ENCODE peak calls at places on chromosomes 1 and 21, in nine cellular contexts. L is GM23248; Q is esophagus squamous epithelium; Z is CD8-positive, alpha-beta T cell; F is neural progenitor cell; S is A549; X is Panc1; N is heart right ventricle; W is tibial nerve. R is an unnamed sample. For H3K4me1, the result is how much of the 10 kb centered on the place peaks cover.

GRCh38 chr1:24289937-24290595 is 29.1 kb upstream of the GRHL3 start:
- DNase-seq in X (peak), L (peak), W (peak), Z (no peak), S (peak), N (peak), F (no peak), Q (no peak), R (peak)

GRCh38 chr1:2251363-2251762 is 23.2 kb downstream of the SKI start:
- DNase-seq in L (no peak), Q (no peak), N (no peak), X (no peak), W (no peak), Z (no peak), F (no peak), S (no peak), R (no peak)

GRCh38 chr1:205294175-205294913 is 27.2 kb downstream of the NUAK2 start:
- DNase-seq in S (peak), X (peak), Z (no peak), N (peak), Q (no peak), W (no peak), F (peak), L (peak), R (peak)

GRCh38 chr1:44628962-44629756 is 45.1 kb downstream of the TMEM53 start:
- DNase-seq in Z (no peak), S (no peak), L (peak), F (no peak), N (no peak), X (peak), Q (no peak), W (no peak), R (no peak)

GRCh38 chr1:117796226-117796625 is 133.2 kb downstream of the GDAP2 start:
- DNase-seq in Z (no peak), W (no peak), F (no peak), L (peak), N (no peak), Q (no peak), X (no peak), S (no peak), R (no peak)

GRCh38 chr1:5751833-5752714 is 240.2 kb downstream of the NPHP4 start:
- DNase-seq in X (no peak), L (no peak), W (peak), Q (no peak), N (no peak), Z (no peak), F (peak), S (no peak), R (no peak)

GRCh38 chr1:212291505-212292134 is 6.4 kb downstream of the PPP2R5A start:
- DNase-seq in N (no peak), F (peak), L (peak), X (no peak), S (peak), Q (no peak), Z (no peak), W (no peak), R (peak)

GRCh38 chr1:211695135-211695816 is 19.9 kb upstream of the NEK2 start:
- DNase-seq in X (no peak), Q (no peak), F (peak), Z (no peak), N (no peak), L (no peak), S (no peak), W (no peak), R (no peak)

GRCh38 chr1:201628490-201628889 is 89.6 kb downstream of the NAV1 start:
- DNase-seq in S (no peak), Q (no peak), X (no peak), N (peak), L (no peak), Z (no peak), W (no peak), F (peak), R (no peak)

GRCh38 chr1:101066260-101066936 is 40.8 kb upstream of the DPH5 start:
- DNase-seq in L (no peak), Q (no peak), X (no peak), F (no peak), W (no peak), N (no peak), S (no peak), Z (no peak), R (no peak)

GRCh38 chr1:227780101-227781044 is 35.1 kb upstream of the PRSS38 start:
- DNase-seq in L (no peak), W (peak), Q (no peak), N (peak), Z (no peak), F (no peak), S (no peak), X (no peak), R (no peak)

GRCh38 chr1:241542199-241542907 is 10.2 kb downstream of the KMO start:
- DNase-seq in Z (no peak), L (no peak), S (no peak), X (no peak), W (no peak), Q (no peak), F (no peak), N (no peak), R (no peak)

GRCh38 chr1:115329965-115330364 is 8.1 kb downstream of the NGF start:
- DNase-seq in F (no peak), N (no peak), L (peak), Z (no peak), Q (no peak), X (no peak), S (no peak), W (no peak), R (no peak)

GRCh38 chr1:232554431-232554830 is 75.5 kb downstream of the SIPA1L2 start:
- DNase-seq in Q (no peak), S (no peak), F (no peak), W (no peak), X (no peak), N (no peak), L (no peak), Z (no peak), R (no peak)

GRCh38 chr1:61496501-61496900 is 228.4 kb downstream of the TM2D1 start:
- DNase-seq in S (peak), X (no peak), N (no peak), Z (no peak), W (no peak), F (no peak), L (peak), Q (no peak), R (no peak)

GRCh38 chr1:182235952-182236650 is 155.5 kb downstream of the GLUL start:
- DNase-seq in N (peak), Z (no peak), S (no peak), F (no peak), W (no peak), L (peak), X (no peak), Q (no peak), R (no peak)

GRCh38 chr1:2106681-2107405 is 56.6 kb downstream of the PRKCZ start:
- DNase-seq in W (no peak), S (no peak), Q (no peak), L (no peak), F (no peak), X (no peak), N (no peak), Z (no peak), R (no peak)

GRCh38 chr1:64111787-64112186 is 91.6 kb upstream of the UBE2U start:
- DNase-seq in N (no peak), S (no peak), X (no peak), Z (no peak), L (peak), F (no peak), Q (no peak), W (no peak), R (no peak)

GRCh38 chr21:45104560-45104959 is 30.2 kb downstream of the ADARB1 start:
- DNase-seq in X (no peak), N (peak), S (no peak), F (no peak), Z (no peak), Q (no peak), W (no peak), L (peak), R (peak)

GRCh38 chr1:33228935-33229487 is 27.3 kb upstream of the ZNF362 start:
- DNase-seq in X (no peak), L (peak), W (peak), Z (no peak), F (no peak), Q (no peak), N (peak), S (no peak), R (no peak)

GRCh38 chr1:7516341-7516740 is 254.8 kb upstream of the VAMP3 start:
- DNase-seq in Z (no peak), L (peak), X (no peak), Q (no peak), N (peak), W (no peak), S (no peak), F (peak), R (no peak)

GRCh38 chr1:167249702-167250101 is 29.0 kb downstream of the POU2F1 start:
- DNase-seq in N (no peak), Q (no peak), L (no peak), Z (no peak), F (no peak), X (no peak), W (no peak), S (no peak), R (no peak)

DNA sequence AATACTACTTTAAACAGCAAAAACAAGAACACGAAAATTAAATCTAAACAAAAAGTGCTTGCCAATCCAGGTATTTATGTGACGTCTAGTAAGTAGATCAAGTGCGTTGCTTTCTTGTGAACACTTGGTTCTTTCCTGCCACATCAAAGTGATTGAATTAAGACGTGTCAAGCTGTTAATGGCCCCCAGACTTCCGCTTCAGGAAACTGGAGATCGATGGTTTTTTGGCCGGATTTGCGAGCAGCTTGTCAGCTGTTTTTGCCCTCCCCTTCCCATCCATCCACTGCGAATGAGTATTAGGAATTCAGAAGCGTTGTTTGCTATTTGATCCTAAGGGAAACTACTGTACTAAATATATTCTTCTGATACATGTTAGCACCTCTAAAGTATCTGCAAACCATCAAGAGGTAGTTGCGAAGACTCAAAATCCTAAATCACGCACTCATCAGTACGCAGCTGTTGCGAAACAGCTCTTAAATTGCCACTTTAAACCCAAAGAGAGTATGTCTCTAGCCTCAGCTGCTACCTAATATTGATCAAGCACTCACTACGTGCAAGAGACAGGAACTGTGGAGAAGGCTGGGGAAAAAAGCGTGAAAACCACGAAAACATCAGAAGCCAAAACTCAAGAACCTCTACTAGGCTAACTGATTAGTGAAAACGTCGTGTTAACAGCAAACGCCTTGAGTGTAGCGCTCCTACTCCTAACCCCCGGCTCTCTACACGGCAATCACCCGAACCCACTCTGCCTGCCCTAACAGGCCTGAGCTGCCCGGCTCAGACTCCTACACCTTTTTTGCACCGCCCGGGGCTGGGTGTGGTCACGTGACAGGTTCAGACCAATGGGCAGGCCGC is 473 bp upstream of the BRDT start:
- DNase-seq in Z (peak), Q (no peak), X (no peak), N (no peak), W (no peak), S (no peak), L (no peak), F (no peak), R (no peak)
- H3K4me1 ChIP-seq in Z (under half), Q (under half), X (under half), N (under half), W (under half), S (under half), L (under half), F (under half), R (under half)

DNA sequence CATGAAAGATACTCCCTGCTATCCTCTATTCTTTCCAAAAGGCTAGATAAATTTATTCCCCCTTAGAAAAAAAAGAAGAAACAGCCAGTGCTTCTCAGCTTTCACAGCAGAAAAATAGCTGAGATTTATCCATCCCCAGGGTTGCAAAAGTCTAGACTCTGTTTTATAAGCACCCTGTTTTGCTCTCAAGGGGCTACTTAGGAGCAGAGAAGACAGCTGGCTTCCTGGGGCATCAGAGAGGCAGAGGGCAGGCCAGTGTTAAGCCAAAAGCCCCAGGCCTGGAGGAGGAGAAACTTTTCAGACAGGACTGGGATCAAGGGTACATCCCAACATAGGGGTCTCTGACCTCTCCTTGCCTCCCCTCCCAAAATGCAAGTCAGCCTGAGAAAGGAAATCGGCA is 3.9 kb downstream of the LAMB3 start:
- DNase-seq in W (no peak), N (no peak), Q (no peak), L (no peak), Z (no peak), X (no peak), F (no peak), S (no peak), R (no peak)
- H3K4me1 ChIP-seq in W (half or more), N (half or more), Q (half or more), L (under half), Z (under half), X (under half), F (under half), S (half or more), R (half or more)

GRCh38 chr21:34521561-34521960 is 9.6 kb upstream of the KCNE1 start:
- DNase-seq in X (no peak), Q (no peak), N (no peak), W (no peak), S (no peak), F (no peak), L (no peak), Z (no peak), R (no peak)
- H3K4me1 ChIP-seq in X (under half), Q (half or more), N (half or more), W (under half), S (under half), F (under half), L (under half), Z (under half), R (under half)

GRCh38 chr1:116676291-116676690 is 8.8 kb upstream of the IGSF3 start:
- DNase-seq in F (no peak), Z (no peak), L (no peak), S (no peak), W (no peak), Q (no peak), N (no peak), X (no peak), R (no peak)

GRCh38 chr1:116677474-116678062 is 10.0 kb upstream of the IGSF3 start:
- DNase-seq in F (no peak), L (no peak), Z (no peak), Q (no peak), S (no peak), N (no peak), W (no peak), X (no peak), R (no peak)

GRCh38 chr1:116674761-116675160 is 7.2 kb upstream of the IGSF3 start:
- DNase-seq in N (no peak), W (no peak), F (no peak), X (no peak), L (peak), Q (no peak), Z (no peak), S (no peak), R (no peak)

GRCh38 chr1:116671835-116672234 is 4.3 kb upstream of the IGSF3 start:
- DNase-seq in Q (no peak), L (no peak), F (no peak), S (no peak), X (no peak), N (no peak), Z (no peak), W (no peak), R (no peak)

DNA sequence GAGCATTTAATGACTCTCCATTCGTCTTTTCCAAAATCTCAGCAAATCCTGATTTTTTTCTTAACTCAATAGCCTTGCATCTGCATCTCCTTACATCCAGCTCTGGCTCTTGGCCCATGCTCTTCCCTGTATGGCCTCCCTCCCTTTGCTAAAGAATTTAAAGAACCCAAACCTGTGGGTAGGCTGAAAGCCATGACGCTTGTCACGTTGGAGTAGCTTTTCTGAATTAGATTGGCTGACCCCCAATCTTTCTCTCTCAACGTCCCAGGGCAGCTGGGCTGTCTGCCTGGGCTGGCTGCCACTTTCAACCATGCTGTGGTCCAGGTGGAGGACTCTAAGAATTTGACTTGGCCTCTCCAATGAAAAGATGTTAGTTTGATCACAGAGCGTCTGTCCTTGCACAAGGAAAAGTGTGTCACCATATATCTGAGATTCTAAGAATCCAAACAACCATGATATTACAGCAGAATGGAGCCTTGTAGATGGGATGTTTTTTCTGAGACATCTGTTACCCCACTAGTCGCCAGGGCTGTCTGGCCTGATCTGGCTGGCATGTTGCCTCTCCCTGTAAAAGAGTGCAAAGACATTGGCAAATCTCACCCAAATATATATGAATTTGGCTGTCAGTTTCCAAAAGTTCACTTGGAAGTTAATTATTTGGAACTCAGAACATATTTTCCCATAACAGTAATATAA is 6.5 kb upstream of the IGSF3 start:
- DNase-seq in N (no peak), Q (no peak), F (no peak), X (no peak), Z (no peak), S (no peak), W (no peak), L (peak), R (no peak)
- H3K4me1 ChIP-seq in N (under half), Q (under half), F (under half), X (under half), Z (under half), S (under half), W (under half), L (under half), R (under half)

GRCh38 chr1:53945183-53945432 is 391 bp downstream of the IFT25 start:
- DNase-seq in Q (no peak), N (no peak), L (peak), X (no peak), Z (no peak), W (no peak), S (no peak), F (no peak), R (no peak)
- H3K4me1 ChIP-seq in Q (half or more), N (under half), L (under half), X (under half), Z (under half), W (under half), S (under half), F (under half), R (under half)

DNA sequence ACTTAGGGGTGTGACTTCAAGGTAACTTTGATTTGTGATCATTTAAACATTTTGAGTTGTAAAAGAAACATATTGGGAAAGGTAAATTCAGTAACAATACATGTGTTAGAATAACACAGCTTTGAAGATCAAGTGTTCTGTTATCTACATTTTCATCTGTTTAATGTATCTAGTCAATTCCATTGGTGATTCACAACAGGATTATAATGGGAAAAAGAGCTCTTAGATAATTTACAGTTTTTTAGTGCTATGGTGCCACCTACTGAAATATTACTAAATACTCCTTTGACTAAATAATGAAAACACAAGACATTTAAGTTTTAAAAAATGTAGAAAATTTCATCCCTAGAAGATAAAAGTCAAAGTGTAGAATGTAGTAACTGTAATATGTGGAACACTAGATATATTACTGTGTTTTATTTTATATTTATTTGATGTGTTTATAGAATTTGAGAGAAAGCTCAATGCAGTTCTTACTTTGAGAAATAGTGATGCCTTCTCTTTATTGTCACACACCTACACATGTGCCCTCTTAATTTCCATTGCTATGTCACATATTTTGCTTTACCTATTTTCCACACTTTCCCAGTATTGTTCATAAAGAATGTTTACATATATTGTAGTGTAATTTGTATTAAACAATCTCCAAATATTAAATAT is 47.4 kb downstream of the PTPRC start:
- DNase-seq in L (peak), N (no peak), F (no peak), S (no peak), Z (no peak), W (no peak), Q (no peak), X (no peak), R (peak)
- H3K4me1 ChIP-seq in L (half or more), N (under half), F (under half), S (under half), Z (half or more), W (under half), Q (under half), X (under half), R (under half)

GRCh38 chr1:112395261-112395831 is 668 bp upstream of the CTTNBP2NL start:
- DNase-seq in W (no peak), N (no peak), Z (no peak), L (no peak), Q (no peak), F (peak), S (no peak), X (no peak), R (peak)
- H3K4me1 ChIP-seq in W (under half), N (half or more), Z (under half), L (under half), Q (half or more), F (under half), S (under half), X (under half), R (half or more)

DNA sequence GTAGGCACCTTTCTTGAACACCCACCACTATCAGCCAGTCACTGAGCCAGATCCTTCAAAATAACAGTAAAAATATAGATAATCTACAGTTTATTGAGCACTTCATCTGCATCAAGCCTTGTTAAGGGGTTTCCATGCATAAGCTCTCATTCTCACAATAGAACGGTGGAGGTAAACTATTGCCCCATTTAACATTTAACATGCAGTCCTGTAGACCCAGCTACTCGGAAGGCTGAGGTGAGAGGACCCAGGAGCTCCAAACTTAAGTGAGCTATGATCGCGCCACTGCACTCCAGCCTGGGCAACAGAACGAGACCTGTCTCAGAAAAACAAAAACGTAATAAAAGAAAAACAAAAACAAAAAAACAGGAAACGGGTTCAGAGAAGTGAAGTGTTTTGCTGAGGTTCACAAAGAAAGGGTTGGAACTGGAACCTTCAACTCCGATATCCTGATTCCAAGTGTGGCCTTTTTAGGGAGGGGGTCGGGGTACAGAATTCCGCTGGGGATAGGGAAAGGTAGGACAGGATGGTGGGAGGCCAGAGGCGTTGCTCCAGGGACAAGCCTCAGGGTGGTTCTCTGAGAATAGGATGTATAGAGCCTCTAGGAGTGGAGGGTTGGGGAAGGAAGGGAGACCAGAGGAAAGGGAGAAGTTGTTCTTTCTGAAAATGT is 11.6 kb upstream of the SESN2 start:
- DNase-seq in X (no peak), Q (no peak), S (no peak), F (no peak), W (no peak), N (no peak), Z (no peak), L (no peak), R (no peak)
- H3K4me1 ChIP-seq in X (under half), Q (half or more), S (under half), F (under half), W (under half), N (under half), Z (under half), L (under half), R (under half)

R was measured in SJSA1.